ENCODE peak calls at places on chromosome 1, in four cellular contexts. Y is CD4-positive, alpha-beta T cell; W is CD4-positive, CD25-positive, alpha-beta regulatory T cell; R is CD8-positive, alpha-beta T cell. E is an unnamed sample.

GRCh38 chr1:176617881-176618280 is 154.9 kb downstream of the PAPPA2 start:
- DNase-seq in Y (no peak), W (no peak), R (no peak), E (no peak)

GRCh38 chr1:107993920-107994319 is 28.9 kb upstream of the VAV3 start:
- DNase-seq in Y (no peak), W (no peak), R (no peak), E (no peak)

GRCh38 chr1:15452866-15453571 is 3.5 kb upstream of the CELA2A start:
- DNase-seq in Y (no peak), W (no peak), R (no peak), E (no peak)

GRCh38 chr1:6704746-6705145 is 3.1 kb upstream of the DNAJC11 start:
- DNase-seq in Y (no peak), W (no peak), R (no peak), E (no peak)

GRCh38 chr1:66405046-66405445 is 128.9 kb upstream of the SGIP1 start:
- DNase-seq in Y (no peak), W (no peak), R (no peak), E (no peak)

GRCh38 chr1:212951058-212951923 is 950 bp downstream of the VASH2 start:
- DNase-seq in Y (no peak), W (no peak), R (no peak), E (no peak)

GRCh38 chr1:164801246-164801731 is 242.3 kb downstream of the PBX1 start:
- DNase-seq in Y (no peak), W (no peak), R (no peak), E (no peak)

GRCh38 chr1:41856361-41857285 is 62.1 kb downstream of the HIVEP3 start:
- DNase-seq in Y (no peak), W (no peak), R (no peak), E (no peak)

GRCh38 chr1:19654886-19655717 is 9.6 kb upstream of the HTR6 start:
- DNase-seq in Y (no peak), W (no peak), R (no peak), E (no peak)

GRCh38 chr1:190159146-190159545 is 318.5 kb downstream of the BRINP3 start:
- DNase-seq in Y (no peak), W (no peak), R (no peak), E (no peak)

GRCh38 chr1:209130886-209131285 is 452.6 kb upstream of the CAMK1G start:
- DNase-seq in Y (no peak), W (no peak), R (no peak), E (no peak)

GRCh38 chr1:8314346-8315280 is 3.3 kb upstream of the SLC45A1 start:
- DNase-seq in Y (peak), W (peak), R (no peak), E (peak)

GRCh38 chr1:147647796-147648633 is 22.3 kb downstream of the ACP6 start:
- DNase-seq in Y (no peak), W (peak), R (no peak), E (no peak)

GRCh38 chr1:103101399-103101798 is 6.9 kb downstream of the COL11A1 start:
- DNase-seq in Y (no peak), W (no peak), R (no peak), E (no peak)

GRCh38 chr1:241641748-241642592 is 1.8 kb upstream of the CHML start:
- DNase-seq in Y (no peak), W (no peak), R (no peak), E (peak)